ENCODE peak calls at places on chromosomes 7 and 10, in five cellular contexts. N is stomach, Q is esophagus muscularis mucosa, E is upper lobe of left lung, J is K562. R is an unnamed sample. For H3K9me3, the result is how much of the 10 kb centered on the place peaks cover.

GRCh38 chr10:117373848-117374505 is 1.3 kb downstream of the PDZD8 start:
- DNase-seq in N (peak), Q (no peak), E (peak), J (peak), R (peak)

GRCh38 chr10:95459446-95459845 is 101.7 kb downstream of the SORBS1 start:
- DNase-seq in N (no peak), Q (no peak), E (no peak), J (no peak), R (no peak)

GRCh38 chr7:140501941-140502340 is 22.6 kb upstream of the MKRN1 start:
- DNase-seq in N (peak), Q (no peak), E (no peak), J (no peak), R (peak)

GRCh38 chr7:47819054-47819920 is 129.0 kb downstream of the PKD1L1 start:
- DNase-seq in N (peak), Q (no peak), E (peak), J (peak), R (peak)

GRCh38 chr10:96456296-96456840 is 57.4 kb downstream of the TLL2 start:
- DNase-seq in N (no peak), Q (no peak), E (no peak), J (no peak), R (no peak)

GRCh38 chr7:116227678-116228239 is 17.4 kb downstream of the TES start:
- DNase-seq in N (no peak), Q (no peak), E (no peak), J (no peak), R (no peak)

GRCh38 chr10:93440591-93441012 is 41.5 kb downstream of the MYOF start:
- DNase-seq in N (no peak), Q (no peak), E (no peak), J (no peak), R (no peak)

GRCh38 chr7:102040569-102040968 is 223.1 kb downstream of the CUX1 start:
- DNase-seq in N (no peak), Q (no peak), E (no peak), J (no peak), R (no peak)

GRCh38 chr7:693280-693679 is 33.2 kb upstream of the DNAAF5 start:
- DNase-seq in N (no peak), Q (no peak), E (no peak), J (no peak), R (no peak)

GRCh38 chr7:143974457-143974856 is 19.8 kb downstream of the OR2F1 start:
- DNase-seq in N (no peak), Q (no peak), E (no peak), J (no peak), R (no peak)

GRCh38 chr7:84047085-84047484 is 147.5 kb downstream of the SEMA3A start:
- DNase-seq in N (peak), Q (no peak), E (no peak), J (no peak), R (no peak)

GRCh38 chr7:129872054-129872453 is 80.7 kb downstream of the UBE2H start:
- DNase-seq in N (no peak), Q (no peak), E (no peak), J (no peak), R (no peak)

DNA sequence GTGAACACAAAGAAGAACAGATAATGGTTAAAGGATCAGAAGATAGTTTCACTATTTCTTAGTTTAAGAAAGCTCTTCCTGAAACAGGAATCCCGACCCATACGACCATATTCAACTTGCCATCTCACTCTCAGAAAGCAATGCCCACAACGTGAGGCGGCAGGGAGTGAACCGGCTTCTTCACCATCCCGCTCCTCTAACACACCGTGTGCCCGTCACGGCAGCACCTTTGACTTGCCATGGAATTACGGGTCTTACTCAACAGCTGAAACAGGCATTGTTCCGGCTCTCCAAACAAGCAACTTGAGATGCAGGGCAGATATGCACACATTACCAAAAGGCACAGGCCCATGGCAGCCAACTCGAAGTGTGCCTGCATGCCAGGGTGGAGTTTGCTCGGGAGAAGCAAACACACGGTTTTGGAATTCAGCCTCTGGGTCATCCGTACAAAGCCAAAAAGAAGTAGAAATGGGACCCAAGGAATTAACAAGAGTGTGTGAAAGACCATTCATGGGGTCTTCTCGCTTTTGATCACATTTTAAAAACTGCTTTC is 293.6 kb downstream of the DNAJB6 start:
- DNase-seq in N (no peak), Q (no peak), E (no peak), J (no peak), R (no peak)
- H3K9me3 ChIP-seq in N (under half), Q (under half), E (under half), J (under half), R (under half)

GRCh38 chr10:114604357-114605129 is 53.5 kb downstream of the ABLIM1 start:
- DNase-seq in N (no peak), Q (no peak), E (no peak), J (no peak), R (no peak)

GRCh38 chr10:114603943-114604342 is 54.1 kb downstream of the ABLIM1 start:
- DNase-seq in N (no peak), Q (no peak), E (peak), J (peak), R (peak)

GRCh38 chr10:114607358-114607998 is 50.6 kb downstream of the ABLIM1 start:
- DNase-seq in N (no peak), Q (no peak), E (no peak), J (no peak), R (no peak)

GRCh38 chr10:114603303-114603702 is 54.8 kb downstream of the ABLIM1 start:
- DNase-seq in N (no peak), Q (no peak), E (no peak), J (no peak), R (no peak)

GRCh38 chr10:114605155-114605797 is 52.8 kb downstream of the ABLIM1 start:
- DNase-seq in N (no peak), Q (no peak), E (no peak), J (no peak), R (no peak)
- H3K27ac ChIP-seq in N (no peak), Q (peak), E (peak), J (no peak), R (peak)

DNA sequence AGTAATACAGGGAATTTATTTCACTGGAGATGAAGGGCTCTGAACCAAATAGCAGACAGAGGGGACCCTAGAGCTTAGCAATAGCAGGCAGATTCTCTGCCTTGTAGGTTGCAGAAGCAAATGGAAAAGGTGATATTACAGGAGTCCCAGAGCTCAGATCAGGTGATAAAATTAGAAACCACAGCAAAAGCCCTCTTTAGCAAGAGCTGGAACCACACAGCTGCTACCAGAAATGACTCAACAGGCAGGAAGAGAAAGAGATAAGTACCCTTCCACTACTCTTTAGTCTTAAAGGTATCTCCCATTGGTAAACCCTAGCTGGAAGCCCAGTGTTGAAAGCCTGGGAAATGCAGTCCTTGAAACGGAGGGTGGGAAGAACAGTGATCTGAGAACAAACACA is 535.6 kb upstream of the GHITM start:
- DNase-seq in N (no peak), Q (no peak), E (no peak), J (no peak), R (no peak)
- TF ChIP-seq EP300 in N (no peak), Q (no peak), E (no peak), J (no peak), R (no peak)

DNA sequence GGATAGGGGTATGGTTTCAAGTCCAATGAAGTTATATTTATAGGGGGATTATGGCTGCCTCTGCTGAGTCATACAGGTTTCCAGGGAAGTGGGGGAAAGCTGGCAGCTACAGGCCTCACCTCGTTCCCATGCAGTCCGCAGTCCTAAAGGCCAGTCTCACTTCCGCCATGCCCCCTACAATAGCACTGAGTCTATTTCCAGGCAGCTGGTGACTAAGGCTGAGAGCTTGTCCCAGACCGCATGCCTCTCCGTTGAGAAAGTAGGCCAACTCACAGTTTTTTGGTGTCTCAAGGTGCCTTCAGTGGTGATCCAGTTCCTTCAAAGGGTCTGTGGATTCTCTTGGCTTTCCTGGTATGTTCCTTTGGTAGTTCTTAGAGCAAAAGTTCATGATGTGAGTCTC is 203.9 kb upstream of the GLI3 start:
- DNase-seq in N (no peak), Q (no peak), E (no peak), J (no peak), R (no peak)
- H3K9me3 ChIP-seq in N (under half), Q (under half), E (under half), J (under half), R (under half)

DNA sequence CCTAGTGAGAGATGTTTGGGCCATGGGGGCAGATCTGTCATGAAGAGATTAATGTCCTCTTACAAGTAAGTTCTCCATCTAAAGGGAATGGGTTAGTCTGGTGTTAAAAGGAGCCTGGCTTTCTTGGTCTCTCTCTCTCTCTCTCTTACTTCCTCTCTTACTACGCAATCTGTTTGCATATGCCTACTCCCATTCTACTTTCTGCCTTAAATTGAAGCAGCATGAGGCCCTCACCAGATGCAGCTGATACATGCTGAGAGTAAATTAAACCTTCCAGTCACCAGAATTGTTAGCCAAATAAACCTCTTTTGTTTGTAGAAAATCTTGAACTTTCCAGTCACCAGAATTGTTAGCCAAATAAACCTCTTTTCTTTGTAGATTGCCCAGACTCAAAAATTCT is 884.1 kb downstream of the NRG3 start:
- DNase-seq in N (no peak), Q (no peak), E (no peak), J (no peak), R (no peak)
- H3K27ac ChIP-seq in N (no peak), Q (no peak), E (no peak), J (no peak), R (no peak)

GRCh38 chr10:77553311-77553710 is 84.3 kb downstream of the KCNMA1 start:
- DNase-seq in N (no peak), Q (no peak), E (no peak), J (no peak), R (no peak)

GRCh38 chr10:77554996-77555397 is 82.6 kb downstream of the KCNMA1 start:
- DNase-seq in N (no peak), Q (no peak), E (peak), J (no peak), R (peak)

GRCh38 chr10:77553966-77554365 is 83.6 kb downstream of the KCNMA1 start:
- DNase-seq in N (no peak), Q (no peak), E (no peak), J (no peak), R (no peak)

GRCh38 chr10:77556990-77557601 is 80.5 kb downstream of the KCNMA1 start:
- DNase-seq in N (no peak), Q (no peak), E (no peak), J (no peak), R (no peak)

DNA sequence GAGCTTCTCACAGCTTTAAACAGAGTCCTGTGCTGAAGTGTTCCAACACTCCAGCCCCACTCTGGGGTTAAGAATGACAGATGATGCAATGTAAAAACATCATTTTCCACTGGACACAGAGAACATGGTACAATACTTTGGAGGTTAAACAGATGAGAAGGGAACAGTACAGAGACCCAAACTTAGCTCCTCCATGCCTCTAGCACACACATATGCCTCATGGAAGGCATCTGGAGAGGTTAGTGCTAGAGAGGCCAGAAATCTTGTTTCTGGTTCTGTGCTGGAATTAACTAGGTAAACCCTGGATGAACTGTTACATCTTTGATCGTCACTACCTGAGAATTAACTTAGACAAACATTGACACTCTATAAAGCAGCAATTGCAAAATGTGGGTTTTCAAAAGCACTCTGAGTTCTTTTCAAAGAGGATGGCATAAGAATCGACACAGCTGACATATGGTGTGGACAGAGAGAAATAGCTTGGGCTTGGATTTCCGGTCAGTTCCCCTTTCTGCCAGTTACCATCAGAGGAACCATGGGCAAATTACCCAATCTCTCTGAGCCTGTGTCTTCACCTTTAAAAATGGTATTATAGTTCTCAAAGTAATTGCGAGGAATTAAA is 81.9 kb downstream of the KCNMA1 start:
- DNase-seq in N (no peak), Q (no peak), E (peak), J (no peak), R (no peak)
- TF ChIP-seq EP300 in N (no peak), Q (peak), E (peak), J (no peak), R (peak)

GRCh38 chr7:153258686-153259085 is 499.1 kb downstream of the ACTR3B start:
- DNase-seq in N (no peak), Q (no peak), E (no peak), J (no peak), R (no peak)
- H3K9me3 ChIP-seq in N (under half), Q (under half), E (under half), J (under half), R (under half)

GRCh38 chr10:113530476-113530875 is 22.4 kb upstream of the HABP2 start:
- DNase-seq in N (peak), Q (no peak), E (no peak), J (no peak), R (no peak)

GRCh38 chr10:113528876-113529275 is 24.0 kb upstream of the HABP2 start:
- DNase-seq in N (peak), Q (no peak), E (peak), J (no peak), R (no peak)

GRCh38 chr10:113532724-113533123 is 20.1 kb upstream of the HABP2 start:
- DNase-seq in N (no peak), Q (no peak), E (no peak), J (no peak), R (no peak)

GRCh38 chr10:113527181-113527580 is 25.7 kb upstream of the HABP2 start:
- DNase-seq in N (peak), Q (no peak), E (peak), J (no peak), R (no peak)

DNA sequence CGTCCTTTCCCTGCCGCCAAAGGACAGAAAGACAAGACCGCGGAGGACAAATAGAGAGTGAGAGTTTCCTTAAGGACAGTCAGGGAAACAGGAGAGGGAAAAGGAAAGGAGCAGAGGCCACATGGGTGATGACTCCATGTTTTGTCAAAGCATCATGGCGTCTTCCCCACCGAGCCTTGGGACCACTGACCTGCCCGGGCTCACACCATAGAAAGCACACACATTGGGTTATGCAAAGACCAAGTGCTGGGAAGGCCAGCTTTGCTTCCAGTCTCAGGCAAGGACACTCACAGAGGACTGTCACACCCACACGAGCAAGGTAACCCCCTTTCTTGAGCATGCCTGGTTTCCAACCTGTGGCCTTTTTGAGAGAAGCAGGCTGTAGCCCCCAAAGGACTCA is 23.3 kb upstream of the HABP2 start:
- DNase-seq in N (peak), Q (no peak), E (no peak), J (no peak), R (no peak)
- H3K27ac ChIP-seq in N (no peak), Q (no peak), E (no peak), J (no peak), R (no peak)

R was measured in transverse colon.